ENCODE peak calls at places on chromosomes 5 and 9, in four cellular contexts. One of them, this sample, is unnamed. For H3K27me3, the result is how much of the 10 kb centered on the place peaks cover.

GRCh38 chr9:89312154-89312616 is 1.2 kb downstream of the CKS2 start:
- DNase-seq in tibial artery: no peak
- DNase-seq in fibroblast of lung: no peak
- DNase-seq in CD8-positive, alpha-beta memory T cell: no peak
- DNase-seq in this sample: peak

GRCh38 chr5:40390286-40391253 is 289.1 kb upstream of the PTGER4 start:
- DNase-seq in fibroblast of lung: no peak
- DNase-seq in CD8-positive, alpha-beta memory T cell: no peak
- DNase-seq in tibial artery: no peak
- DNase-seq in this sample: no peak

GRCh38 chr5:75510836-75511434 is 494 bp downstream of the CERT1 start:
- DNase-seq in CD8-positive, alpha-beta memory T cell: no peak
- DNase-seq in fibroblast of lung: no peak
- DNase-seq in tibial artery: peak
- DNase-seq in this sample: no peak

GRCh38 chr5:61623401-61624069 is 291.5 kb downstream of the ZSWIM6 start:
- DNase-seq in CD8-positive, alpha-beta memory T cell: no peak
- DNase-seq in tibial artery: no peak
- DNase-seq in fibroblast of lung: peak
- DNase-seq in this sample: peak

GRCh38 chr5:172251419-172251818 is 32.1 kb downstream of the UBTD2 start:
- DNase-seq in CD8-positive, alpha-beta memory T cell: no peak
- DNase-seq in tibial artery: no peak
- DNase-seq in fibroblast of lung: no peak
- DNase-seq in this sample: no peak

GRCh38 chr5:137186759-137187461 is 312.2 kb downstream of the SPOCK1 start:
- DNase-seq in CD8-positive, alpha-beta memory T cell: no peak
- DNase-seq in fibroblast of lung: peak
- DNase-seq in tibial artery: peak
- DNase-seq in this sample: no peak

GRCh38 chr5:81203729-81204128 is 29.4 kb upstream of the CKMT2 start:
- DNase-seq in fibroblast of lung: no peak
- DNase-seq in CD8-positive, alpha-beta memory T cell: no peak
- DNase-seq in tibial artery: no peak
- DNase-seq in this sample: no peak

GRCh38 chr5:141778211-141778610 is 96.2 kb upstream of the ARAP3 start:
- DNase-seq in fibroblast of lung: peak
- DNase-seq in CD8-positive, alpha-beta memory T cell: no peak
- DNase-seq in tibial artery: no peak
- DNase-seq in this sample: peak

GRCh38 chr5:132215329-132215728 is 12.3 kb downstream of the P4HA2 start:
- DNase-seq in tibial artery: peak
- DNase-seq in fibroblast of lung: peak
- DNase-seq in CD8-positive, alpha-beta memory T cell: no peak
- DNase-seq in this sample: no peak

GRCh38 chr5:40385544-40385943 is 294.2 kb upstream of the PTGER4 start:
- DNase-seq in tibial artery: no peak
- DNase-seq in fibroblast of lung: peak
- DNase-seq in CD8-positive, alpha-beta memory T cell: no peak
- DNase-seq in this sample: no peak

GRCh38 chr5:139696894-139697658 is 48.9 kb downstream of the CXXC5 start:
- DNase-seq in fibroblast of lung: peak
- DNase-seq in CD8-positive, alpha-beta memory T cell: no peak
- DNase-seq in tibial artery: peak
- DNase-seq in this sample: no peak

GRCh38 chr9:114400772-114401171 is 13.0 kb upstream of the AKNA start:
- DNase-seq in CD8-positive, alpha-beta memory T cell: no peak
- DNase-seq in fibroblast of lung: no peak
- DNase-seq in tibial artery: no peak
- DNase-seq in this sample: no peak

GRCh38 chr9:108286807-108287206 is 569.0 kb downstream of the ACTL7B start:
- DNase-seq in CD8-positive, alpha-beta memory T cell: no peak
- DNase-seq in tibial artery: no peak
- DNase-seq in fibroblast of lung: no peak
- DNase-seq in this sample: no peak

GRCh38 chr9:69136781-69137180 is 37.3 kb upstream of the TJP2 start:
- DNase-seq in fibroblast of lung: peak
- DNase-seq in CD8-positive, alpha-beta memory T cell: no peak
- DNase-seq in tibial artery: no peak
- DNase-seq in this sample: no peak

GRCh38 chr5:147310059-147310704 is 75.4 kb downstream of the STK32A start:
- DNase-seq in tibial artery: peak
- DNase-seq in fibroblast of lung: peak
- DNase-seq in CD8-positive, alpha-beta memory T cell: no peak
- DNase-seq in this sample: no peak

GRCh38 chr5:91556-92263 is at the start of gene PLEKHG4B:
- DNase-seq in CD8-positive, alpha-beta memory T cell: no peak
- DNase-seq in tibial artery: no peak
- DNase-seq in fibroblast of lung: peak
- DNase-seq in this sample: no peak

GRCh38 chr5:16888694-16889124 is 47.4 kb downstream of the MYO10 start:
- DNase-seq in tibial artery: no peak
- DNase-seq in fibroblast of lung: peak
- DNase-seq in CD8-positive, alpha-beta memory T cell: no peak
- DNase-seq in this sample: no peak

GRCh38 chr9:81389569-81389993 is 299.8 kb downstream of the TLE1 start:
- DNase-seq in fibroblast of lung: peak
- DNase-seq in tibial artery: peak
- DNase-seq in CD8-positive, alpha-beta memory T cell: no peak
- DNase-seq in this sample: no peak

GRCh38 chr9:33289501-33289900 is 815 bp upstream of the NFX1 start:
- DNase-seq in tibial artery: no peak
- DNase-seq in CD8-positive, alpha-beta memory T cell: peak
- DNase-seq in fibroblast of lung: peak
- DNase-seq in this sample: peak

GRCh38 chr5:61228691-61229280 is 66.5 kb upstream of the SMIM15 start:
- DNase-seq in CD8-positive, alpha-beta memory T cell: no peak
- DNase-seq in fibroblast of lung: peak
- DNase-seq in tibial artery: no peak
- DNase-seq in this sample: no peak

GRCh38 chr5:1220351-1220750 is 4.8 kb upstream of the SLC6A18 start:
- DNase-seq in CD8-positive, alpha-beta memory T cell: no peak
- DNase-seq in tibial artery: no peak
- DNase-seq in fibroblast of lung: no peak
- DNase-seq in this sample: no peak

GRCh38 chr5:29005386-29005785 is 1967.0 kb upstream of the CDH9 start:
- DNase-seq in fibroblast of lung: no peak
- DNase-seq in CD8-positive, alpha-beta memory T cell: no peak
- DNase-seq in tibial artery: no peak
- DNase-seq in this sample: peak

GRCh38 chr5:150398432-150399157 is 14.1 kb downstream of the CD74 start:
- DNase-seq in tibial artery: no peak
- DNase-seq in fibroblast of lung: no peak
- DNase-seq in CD8-positive, alpha-beta memory T cell: no peak
- DNase-seq in this sample: peak

GRCh38 chr9:128233817-128234406 is 30.7 kb downstream of the DNM1 start:
- DNase-seq in CD8-positive, alpha-beta memory T cell: no peak
- DNase-seq in fibroblast of lung: no peak
- DNase-seq in tibial artery: no peak
- DNase-seq in this sample: no peak

GRCh38 chr5:36654598-36654997 is 48.2 kb downstream of the SLC1A3 start:
- DNase-seq in CD8-positive, alpha-beta memory T cell: no peak
- DNase-seq in fibroblast of lung: no peak
- DNase-seq in tibial artery: no peak
- DNase-seq in this sample: no peak

GRCh38 chr5:156641690-156642089 is 208.4 kb upstream of the PPP1R2B start:
- DNase-seq in CD8-positive, alpha-beta memory T cell: no peak
- DNase-seq in tibial artery: no peak
- DNase-seq in fibroblast of lung: peak
- DNase-seq in this sample: no peak

DNA sequence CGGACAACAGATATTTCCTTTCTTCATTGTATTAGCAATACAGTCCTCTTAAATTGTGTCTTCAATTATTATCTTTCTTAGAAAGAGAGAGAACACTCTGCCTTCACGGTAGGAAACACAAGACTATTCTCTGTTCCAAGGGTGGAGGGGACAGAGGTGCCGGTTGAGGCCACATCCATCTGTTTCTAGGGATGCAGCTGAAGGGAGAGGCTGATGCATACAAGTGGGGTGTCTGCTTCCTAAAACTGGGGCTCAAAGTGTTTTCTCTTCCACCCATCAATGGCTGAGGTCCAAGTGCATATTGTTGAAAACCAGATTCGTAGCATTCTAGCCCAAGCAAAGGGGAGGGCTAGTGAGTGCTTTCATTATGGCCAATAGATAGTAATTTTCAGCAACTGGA is 9.5 kb downstream of the IRX2 start:
- DNase-seq in fibroblast of lung: no peak
- DNase-seq in CD8-positive, alpha-beta memory T cell: no peak
- DNase-seq in tibial artery: no peak
- DNase-seq in this sample: no peak
- H3K27me3 ChIP-seq in fibroblast of lung: under half
- H3K27me3 ChIP-seq in CD8-positive, alpha-beta memory T cell: under half
- H3K27me3 ChIP-seq in tibial artery: under half
- H3K27me3 ChIP-seq in this sample: under half

DNA sequence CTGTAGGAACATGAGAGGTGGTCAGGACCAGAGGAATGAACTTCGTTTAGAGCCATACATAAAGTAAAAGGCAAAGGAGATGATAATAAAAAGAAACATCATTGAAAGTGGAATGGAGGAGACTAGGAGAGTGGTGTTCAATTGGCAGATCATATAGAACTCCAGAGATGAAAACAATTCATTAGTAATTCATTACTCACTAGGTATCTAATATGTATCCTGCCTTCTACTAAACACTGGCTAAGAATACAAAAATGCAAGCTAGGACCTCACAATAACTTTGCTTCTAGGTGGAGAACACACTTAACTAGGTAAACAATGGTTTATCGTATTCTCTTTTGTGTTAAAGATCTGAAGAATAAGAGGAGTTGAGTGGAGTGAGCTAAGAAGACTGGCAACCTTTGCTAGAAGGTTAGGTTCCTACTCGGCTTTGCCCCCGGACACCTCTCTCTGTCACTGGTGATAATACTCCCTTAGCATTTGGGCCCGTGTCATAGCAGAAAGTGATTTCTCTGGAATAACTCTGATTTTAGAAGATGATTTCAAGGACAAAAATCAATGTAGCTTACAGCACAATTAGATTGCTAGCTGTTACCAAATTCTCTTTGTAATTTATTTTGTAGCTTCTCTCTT is 88.6 kb upstream of the IFNE start:
- DNase-seq in CD8-positive, alpha-beta memory T cell: no peak
- DNase-seq in tibial artery: no peak
- DNase-seq in fibroblast of lung: no peak
- DNase-seq in this sample: no peak
- H3K27me3 ChIP-seq in CD8-positive, alpha-beta memory T cell: under half
- H3K27me3 ChIP-seq in tibial artery: under half
- H3K27me3 ChIP-seq in fibroblast of lung: under half
- H3K27me3 ChIP-seq in this sample: under half

GRCh38 chr5:158121678-158122077 is 262.7 kb upstream of the CLINT1 start:
- DNase-seq in CD8-positive, alpha-beta memory T cell: no peak
- DNase-seq in fibroblast of lung: no peak
- DNase-seq in tibial artery: no peak
- DNase-seq in this sample: no peak

GRCh38 chr5:158126442-158127399 is 267.8 kb upstream of the CLINT1 start:
- DNase-seq in fibroblast of lung: no peak
- DNase-seq in CD8-positive, alpha-beta memory T cell: no peak
- DNase-seq in tibial artery: no peak
- DNase-seq in this sample: no peak

GRCh38 chr5:158124606-158125316 is 265.8 kb upstream of the CLINT1 start:
- DNase-seq in fibroblast of lung: no peak
- DNase-seq in CD8-positive, alpha-beta memory T cell: no peak
- DNase-seq in tibial artery: no peak
- DNase-seq in this sample: no peak

GRCh38 chr5:158120760-158121159 is 261.8 kb upstream of the CLINT1 start:
- DNase-seq in tibial artery: no peak
- DNase-seq in fibroblast of lung: peak
- DNase-seq in CD8-positive, alpha-beta memory T cell: no peak
- DNase-seq in this sample: no peak

GRCh38 chr5:158123595-158123994 is 264.6 kb upstream of the CLINT1 start:
- DNase-seq in CD8-positive, alpha-beta memory T cell: no peak
- DNase-seq in fibroblast of lung: no peak
- DNase-seq in tibial artery: no peak
- DNase-seq in this sample: peak
- H3K27me3 ChIP-seq in CD8-positive, alpha-beta memory T cell: under half
- H3K27me3 ChIP-seq in fibroblast of lung: under half
- H3K27me3 ChIP-seq in tibial artery: under half
- H3K27me3 ChIP-seq in this sample: under half

DNA sequence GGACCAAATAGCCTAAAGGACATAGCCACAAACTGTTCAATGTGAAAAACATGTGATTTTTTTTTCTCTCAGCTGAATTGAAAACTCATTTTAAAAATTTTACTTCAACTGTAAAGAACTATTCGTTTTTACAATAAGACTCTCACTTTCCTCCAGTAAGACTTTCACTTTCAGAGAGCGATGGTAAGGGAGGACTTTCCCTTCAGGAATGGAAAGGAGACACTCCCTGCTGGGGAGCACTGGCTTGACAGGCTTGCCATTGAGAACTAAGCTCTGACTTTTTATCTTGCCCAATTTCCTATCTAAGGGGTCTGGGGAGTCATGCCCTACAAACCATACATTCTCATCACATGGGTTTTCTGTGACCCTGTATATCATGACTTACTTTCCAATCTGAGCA is 186.7 kb downstream of the CFAP90 start:
- DNase-seq in tibial artery: no peak
- DNase-seq in fibroblast of lung: no peak
- DNase-seq in CD8-positive, alpha-beta memory T cell: no peak
- DNase-seq in this sample: no peak
- H3K27me3 ChIP-seq in tibial artery: under half
- H3K27me3 ChIP-seq in fibroblast of lung: under half
- H3K27me3 ChIP-seq in CD8-positive, alpha-beta memory T cell: under half
- H3K27me3 ChIP-seq in this sample: under half

GRCh38 chr5:38342261-38342660 is 83.9 kb downstream of the EGFLAM start:
- DNase-seq in CD8-positive, alpha-beta memory T cell: no peak
- DNase-seq in tibial artery: no peak
- DNase-seq in fibroblast of lung: no peak
- DNase-seq in this sample: no peak

GRCh38 chr5:38347896-38348295 is 89.5 kb downstream of the EGFLAM start:
- DNase-seq in CD8-positive, alpha-beta memory T cell: no peak
- DNase-seq in tibial artery: no peak
- DNase-seq in fibroblast of lung: no peak
- DNase-seq in this sample: no peak

GRCh38 chr5:38346593-38346992 is 88.2 kb downstream of the EGFLAM start:
- DNase-seq in fibroblast of lung: no peak
- DNase-seq in CD8-positive, alpha-beta memory T cell: no peak
- DNase-seq in tibial artery: no peak
- DNase-seq in this sample: no peak

GRCh38 chr5:38347040-38347763 is 88.8 kb downstream of the EGFLAM start:
- DNase-seq in fibroblast of lung: peak
- DNase-seq in CD8-positive, alpha-beta memory T cell: no peak
- DNase-seq in tibial artery: no peak
- DNase-seq in this sample: no peak

DNA sequence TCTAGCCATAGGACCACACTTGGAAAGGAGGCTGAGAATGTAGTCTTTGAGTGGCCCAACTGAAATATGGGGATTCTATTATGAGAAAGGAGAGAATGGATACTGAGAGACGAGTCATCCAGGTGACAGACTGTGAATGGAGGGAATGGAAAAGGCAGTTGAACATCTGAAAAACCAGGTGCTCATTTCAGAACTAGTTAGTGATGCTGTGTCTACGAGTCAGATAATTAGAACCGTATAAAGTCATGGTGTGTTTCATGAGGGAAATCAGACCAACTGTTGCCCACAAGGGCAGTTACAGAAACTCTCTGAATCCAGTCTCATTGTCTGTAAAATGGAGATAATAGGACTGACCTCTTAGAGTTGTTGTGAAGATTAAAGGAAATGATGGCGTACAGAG is 86.5 kb downstream of the EGFLAM start:
- DNase-seq in tibial artery: no peak
- DNase-seq in fibroblast of lung: no peak
- DNase-seq in CD8-positive, alpha-beta memory T cell: no peak
- DNase-seq in this sample: no peak
- H3K27me3 ChIP-seq in tibial artery: under half
- H3K27me3 ChIP-seq in fibroblast of lung: under half
- H3K27me3 ChIP-seq in CD8-positive, alpha-beta memory T cell: under half
- H3K27me3 ChIP-seq in this sample: under half